ENCODE peak calls at places on chromosome 7, in seven cellular contexts. D is mesendoderm, S is tibial nerve, M is K562, C is ovary, I is neural progenitor cell, E is kidney. W is an unnamed sample.
A peak's percentile ranks its signal among the peaks of the same experiment; 100 is the strongest.

GRCh38 chr7:142323706-142324105 is 65.8 kb upstream of the PRSS58 start:
- DNase-seq in I (peak; percentile 82), D (peak; percentile 90), E (no peak), C (no peak), S (no peak), M (peak; percentile 73), W (peak; percentile 80)

GRCh38 chr7:96303105-96303685 is 18.7 kb downstream of the SLC25A13 start:
- DNase-seq in M (peak; percentile 70), D (peak; percentile 56), E (no peak), C (no peak), S (no peak), I (no peak), W (no peak)

GRCh38 chr7:75756340-75757297 is 15.4 kb downstream of the CCL26 start:
- DNase-seq in M (peak; percentile 69), C (no peak), I (peak; percentile 31), S (no peak), D (peak; percentile 53), E (no peak), W (no peak)

GRCh38 chr7:66629222-66629658 is 559 bp downstream of the KCTD7 start:
- DNase-seq in M (no peak), S (no peak), D (no peak), I (peak; percentile 62), E (no peak), C (no peak), W (no peak)

GRCh38 chr7:2569421-2569820 is 10.6 kb downstream of the IQCE start:
- DNase-seq in S (no peak), E (peak; percentile 69), C (no peak), I (no peak), D (no peak), M (no peak), W (no peak)

GRCh38 chr7:70334883-70335282 is 736.6 kb downstream of the AUTS2 start:
- DNase-seq in E (no peak), I (no peak), D (no peak), S (no peak), M (no peak), C (no peak), W (peak; percentile 65)

GRCh38 chr7:100730136-100730800 is 3.1 kb upstream of the ZAN start:
- DNase-seq in C (no peak), I (no peak), S (no peak), E (no peak), M (no peak), D (no peak), W (no peak)

GRCh38 chr7:131893627-131894345 is 337.4 kb upstream of the PODXL start:
- DNase-seq in D (no peak), E (no peak), C (no peak), S (no peak), I (no peak), M (no peak), W (no peak)

GRCh38 chr7:117587931-117588330 is 108.1 kb downstream of the CFTR start:
- DNase-seq in C (no peak), S (no peak), I (no peak), M (no peak), E (no peak), D (no peak), W (no peak)

GRCh38 chr7:22447759-22448158 is 52.2 kb downstream of the STEAP1B start:
- DNase-seq in E (no peak), C (no peak), S (no peak), D (no peak), M (no peak), I (no peak), W (no peak)

GRCh38 chr7:141674702-141675101 is 27.3 kb downstream of the DENND11 start:
- DNase-seq in D (peak; percentile 75), M (peak; percentile 50), C (no peak), E (no peak), S (no peak), I (peak; percentile 80), W (no peak)

GRCh38 chr7:135335628-135336139 is 102.0 kb downstream of the STRA8 start:
- DNase-seq in S (no peak), D (peak; percentile 98), E (peak; percentile 89), C (no peak), M (peak; percentile 68), I (peak; percentile 95), W (peak; percentile 64)

GRCh38 chr7:87432536-87432935 is 42.9 kb downstream of the ABCB4 start:
- DNase-seq in S (no peak), M (no peak), C (no peak), E (no peak), D (no peak), I (no peak), W (no peak)

DNA sequence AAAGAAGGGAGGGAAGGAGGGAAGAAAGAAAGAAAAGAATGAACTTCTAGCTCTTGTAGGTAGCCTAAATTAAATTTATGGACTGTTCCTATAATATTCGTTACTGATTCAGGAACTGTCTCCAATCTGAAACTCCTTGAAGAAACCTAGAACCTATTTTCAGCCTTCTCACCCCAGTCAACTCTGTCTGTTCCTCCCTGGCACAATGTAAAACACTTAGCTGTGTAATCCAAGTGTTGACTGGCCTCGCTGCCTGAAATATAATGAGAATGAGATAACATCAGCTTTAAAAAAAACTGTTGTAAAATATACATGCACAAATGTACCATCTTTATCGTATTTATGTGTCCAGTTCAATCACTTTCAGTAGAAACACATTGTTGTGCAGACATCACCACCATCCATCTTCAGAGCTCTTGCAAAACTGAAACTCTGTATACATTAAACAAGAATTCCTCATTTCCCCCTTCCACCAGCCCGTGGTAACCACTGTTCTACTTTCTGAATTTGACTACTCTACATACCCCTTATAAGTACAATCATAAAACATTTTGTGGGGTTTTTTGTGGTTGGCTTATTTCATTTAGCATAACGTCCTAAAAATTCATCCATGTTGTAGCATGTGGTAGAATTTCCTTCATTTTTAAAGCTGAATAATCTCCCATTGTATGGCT is 6.3 kb upstream of the C7orf33 start:
- DNase-seq in D (no peak), E (no peak), M (no peak), I (no peak), S (no peak), C (no peak), W (no peak)
- H3K36me3 ChIP-seq in D (no peaks in the 10 kb centered on the region), E (no peaks in the 10 kb centered on the region), M (no peaks in the 10 kb centered on the region), I (no peaks in the 10 kb centered on the region), S (no peaks in the 10 kb centered on the region), C (no peaks in the 10 kb centered on the region), W (no peaks in the 10 kb centered on the region)

DNA sequence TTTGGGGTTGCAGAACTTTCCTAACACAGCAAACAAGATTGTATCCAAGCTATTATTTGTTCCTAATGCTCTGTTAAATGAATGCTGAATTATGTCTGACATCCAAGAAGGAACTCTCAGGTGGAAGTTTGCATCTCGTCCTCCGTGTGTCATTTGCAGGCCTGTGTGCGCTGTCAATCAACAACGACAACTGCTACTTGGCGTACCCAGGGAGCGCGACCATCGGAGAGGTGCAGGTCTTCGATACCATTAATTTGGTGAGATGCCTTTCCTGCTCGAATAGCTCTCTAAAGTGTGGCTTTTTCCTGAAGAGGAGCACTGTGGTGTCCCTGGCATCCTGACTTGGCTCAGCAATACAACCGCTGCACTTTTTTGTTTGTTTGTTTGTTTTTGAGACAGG is 26.9 kb downstream of the WIPI2 start:
- DNase-seq in E (no peak), M (no peak), C (peak; percentile 5), I (no peak), D (no peak), S (peak; percentile 4), W (no peak)
- H3K36me3 ChIP-seq in E (peaks cover 32% of the 10 kb centered on the region), M (peaks cover 65% of the 10 kb centered on the region), C (no peaks in the 10 kb centered on the region), I (peaks cover 3% of the 10 kb centered on the region), D (peaks cover 7% of the 10 kb centered on the region), S (peaks cover 17% of the 10 kb centered on the region), W (peaks cover 91% of the 10 kb centered on the region)

GRCh38 chr7:47297120-47297519 is 284.8 kb downstream of the TNS3 start:
- DNase-seq in I (no peak), M (no peak), C (no peak), E (no peak), S (no peak), D (no peak), W (no peak)
- H3K36me3 ChIP-seq in I (no peaks in the 10 kb centered on the region), M (no peaks in the 10 kb centered on the region), C (no peaks in the 10 kb centered on the region), E (peaks cover 45% of the 10 kb centered on the region), S (no peaks in the 10 kb centered on the region), D (no peaks in the 10 kb centered on the region), W (no peaks in the 10 kb centered on the region)

DNA sequence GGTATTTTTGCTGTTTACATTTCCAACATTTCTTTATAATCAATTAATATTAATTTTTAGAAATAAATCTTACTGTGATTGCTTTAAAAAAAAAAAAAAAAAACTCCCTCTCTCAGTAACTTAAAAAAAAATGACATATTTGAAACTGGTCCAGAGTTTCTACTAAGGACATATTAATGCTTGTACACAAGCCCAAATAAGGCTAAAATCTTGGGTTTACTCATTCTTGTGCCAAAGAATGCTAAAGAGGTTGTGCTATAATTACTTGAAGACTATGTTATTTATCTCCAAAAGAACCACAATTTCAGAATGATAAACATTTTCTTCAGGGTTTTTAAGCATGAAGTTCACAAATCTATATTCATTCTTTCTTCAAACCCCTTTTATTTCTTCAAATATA is 39.4 kb upstream of the PHF14 start:
- DNase-seq in I (no peak), S (no peak), M (no peak), E (no peak), C (no peak), D (no peak), W (no peak)
- H3K36me3 ChIP-seq in I (peaks cover 19% of the 10 kb centered on the region), S (peaks cover 3% of the 10 kb centered on the region), M (peaks cover 71% of the 10 kb centered on the region), E (peaks cover 9% of the 10 kb centered on the region), C (no peaks in the 10 kb centered on the region), D (peaks cover 2% of the 10 kb centered on the region), W (peaks cover 62% of the 10 kb centered on the region)

GRCh38 chr7:151132461-151133205 is 34.9 kb downstream of the GBX1 start:
- DNase-seq in I (no peak), D (no peak), C (peak; percentile 9), M (no peak), S (no peak), E (peak; percentile 43), W (no peak)
- H3K36me3 ChIP-seq in I (no peaks in the 10 kb centered on the region), D (peaks cover 5% of the 10 kb centered on the region), C (no peaks in the 10 kb centered on the region), M (peaks cover 98% of the 10 kb centered on the region), S (peaks cover 4% of the 10 kb centered on the region), E (peaks cover 24% of the 10 kb centered on the region), W (peaks cover 46% of the 10 kb centered on the region)

DNA sequence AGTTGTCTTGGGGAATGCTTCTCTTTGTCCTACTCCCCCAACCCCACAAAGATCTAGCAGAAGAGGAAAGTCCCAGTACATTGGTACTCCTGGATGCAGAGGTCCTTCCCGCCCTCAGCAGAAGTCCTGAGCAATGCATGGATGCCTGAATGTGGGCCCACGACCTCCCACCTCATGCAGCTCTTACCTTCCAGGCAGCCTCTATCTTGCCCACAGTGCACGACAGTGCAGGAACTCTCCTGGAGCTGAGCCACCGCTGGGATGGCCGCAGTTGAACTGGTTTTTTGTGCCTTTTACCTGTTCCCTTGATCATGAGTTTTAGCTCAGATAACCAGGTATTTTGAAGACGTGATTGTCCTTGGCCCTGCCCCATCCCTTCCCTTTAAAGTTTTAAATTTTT is 37.9 kb downstream of the LRRC4 start:
- DNase-seq in C (no peak), E (no peak), I (no peak), D (no peak), M (no peak), S (no peak), W (no peak)
- H3K36me3 ChIP-seq in C (no peaks in the 10 kb centered on the region), E (peaks cover 3% of the 10 kb centered on the region), I (no peaks in the 10 kb centered on the region), D (no peaks in the 10 kb centered on the region), M (peaks cover 80% of the 10 kb centered on the region), S (no peaks in the 10 kb centered on the region), W (peaks cover 51% of the 10 kb centered on the region)

DNA sequence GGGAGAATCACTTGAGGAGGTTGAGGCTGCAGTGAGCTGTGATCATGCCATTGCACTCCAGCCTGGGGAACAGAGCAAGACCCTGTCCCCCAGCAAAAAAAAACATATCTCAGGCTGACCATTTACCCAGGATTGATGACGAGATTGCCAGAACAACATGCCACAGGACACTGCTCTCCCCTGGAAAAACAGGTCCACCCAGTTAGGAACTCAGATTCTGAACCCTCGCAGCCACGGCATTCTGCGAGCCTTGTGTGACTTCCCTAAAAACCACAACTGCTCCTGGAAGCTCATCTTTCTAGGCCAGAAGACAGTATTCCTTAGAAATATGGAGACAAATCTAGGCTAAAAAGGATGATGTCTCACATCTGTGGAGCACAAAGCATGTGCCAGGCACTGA is 42.1 kb upstream of the SH2B2 start:
- DNase-seq in C (no peak), D (no peak), E (peak; percentile 22), S (no peak), I (no peak), M (no peak), W (no peak)
- H3K36me3 ChIP-seq in C (no peaks in the 10 kb centered on the region), D (peaks cover 6% of the 10 kb centered on the region), E (no peaks in the 10 kb centered on the region), S (peaks cover 9% of the 10 kb centered on the region), I (no peaks in the 10 kb centered on the region), M (peaks cover 42% of the 10 kb centered on the region), W (peaks cover 80% of the 10 kb centered on the region)

W was measured in DND-41.